ENCODE peak calls at places on chromosomes 3 and 15, in eight cellular contexts. I, V, X, Q, U, D, F and N are unnamed samples.

GRCh38 chr3:162193148-162193547 is 696.5 kb downstream of the OTOL1 start:
- DNase-seq in I (no peak), V (no peak), X (no peak), Q (no peak), U (no peak), D (no peak), F (no peak), N (no peak)

GRCh38 chr15:38514601-38515000 is 50.0 kb downstream of the RASGRP1 start:
- DNase-seq in I (no peak), V (no peak), X (no peak), Q (no peak), U (no peak), D (no peak), F (no peak), N (no peak)

GRCh38 chr15:54640874-54641273 is 555.9 kb downstream of the RSL24D1 start:
- DNase-seq in I (no peak), V (no peak), X (no peak), Q (no peak), U (peak; percentile 19), D (no peak), F (no peak), N (no peak)

GRCh38 chr3:160129459-160130061 is 95.7 kb upstream of the C3orf80 start:
- DNase-seq in I (no peak), V (no peak), X (no peak), Q (no peak), U (no peak), D (no peak), F (no peak), N (no peak)

GRCh38 chr15:51341366-51342248 is at the start of gene GLDN:
- DNase-seq in I (no peak), V (no peak), X (peak; percentile 47), Q (peak; percentile 40), U (peak; percentile 36), D (no peak), F (no peak), N (peak; percentile 91)

GRCh38 chr15:58771621-58772235 is 626 bp downstream of the MINDY2 start:
- DNase-seq in I (peak; percentile 42), V (peak; percentile 52), X (no peak), Q (no peak), U (peak; percentile 76), D (peak; percentile 54), F (no peak), N (peak; percentile 75)

GRCh38 chr15:67506775-67507747 is 13.9 kb upstream of the C15orf61 start:
- DNase-seq in I (no peak), V (no peak), X (no peak), Q (no peak), U (no peak), D (no peak), F (no peak), N (no peak)

GRCh38 chr15:94467034-94467433 is 235.7 kb downstream of the MCTP2 start:
- DNase-seq in I (no peak), V (no peak), X (no peak), Q (no peak), U (no peak), D (no peak), F (no peak), N (no peak)

GRCh38 chr15:68335251-68335650 is 57.7 kb downstream of the FEM1B start:
- DNase-seq in I (no peak), V (no peak), X (no peak), Q (peak; percentile 53), U (no peak), D (no peak), F (no peak), N (no peak)

GRCh38 chr3:104198136-104198535 is 1168.6 kb upstream of the ALCAM start:
- DNase-seq in I (no peak), V (no peak), X (no peak), Q (no peak), U (no peak), D (no peak), F (no peak), N (no peak)

GRCh38 chr3:182731764-182732163 is 61.5 kb upstream of the ATP11B start:
- DNase-seq in I (no peak), V (no peak), X (no peak), Q (no peak), U (no peak), D (no peak), F (no peak), N (no peak)

GRCh38 chr3:195546130-195546560 is 3.0 kb upstream of the PPP1R2 start:
- DNase-seq in I (no peak), V (peak; percentile 80), X (no peak), Q (peak; percentile 65), U (no peak), D (peak; percentile 26), F (no peak), N (no peak)

GRCh38 chr3:85758442-85758841 is 799.7 kb downstream of the CADM2 start:
- DNase-seq in I (no peak), V (no peak), X (no peak), Q (no peak), U (no peak), D (no peak), F (no peak), N (no peak)
- H3K27ac ChIP-seq in I (no peak overlapping the region), V (no peak overlapping the region), X (no peak overlapping the region), Q (no peak overlapping the region), U (no peak overlapping the region), D (no peak overlapping the region), F (no peak overlapping the region), N (no peak overlapping the region)

GRCh38 chr3:187741403-187742350 is 3.6 kb downstream of the BCL6 start:
- DNase-seq in I (peak; percentile 72), V (peak; percentile 78), X (peak; percentile 72), Q (peak; percentile 29), U (peak; percentile 82), D (peak; percentile 80), F (no peak), N (peak; percentile 89)

GRCh38 chr3:187744169-187745151 is 808 bp downstream of the BCL6 start:
- DNase-seq in I (peak; percentile 61), V (peak; percentile 70), X (peak; percentile 60), Q (no peak), U (peak; percentile 62), D (peak; percentile 64), F (no peak), N (no peak)

GRCh38 chr3:187743195-187744141 is 1.8 kb downstream of the BCL6 start:
- DNase-seq in I (peak; percentile 63), V (peak; percentile 76), X (peak; percentile 64), Q (peak; percentile 23), U (peak; percentile 65), D (peak; percentile 66), F (peak; percentile 38), N (peak; percentile 92)

GRCh38 chr3:187740446-187741399 is 4.5 kb downstream of the BCL6 start:
- DNase-seq in I (peak; percentile 75), V (peak; percentile 82), X (peak; percentile 79), Q (no peak), U (peak; percentile 80), D (peak; percentile 76), F (no peak), N (peak; percentile 90)

DNA sequence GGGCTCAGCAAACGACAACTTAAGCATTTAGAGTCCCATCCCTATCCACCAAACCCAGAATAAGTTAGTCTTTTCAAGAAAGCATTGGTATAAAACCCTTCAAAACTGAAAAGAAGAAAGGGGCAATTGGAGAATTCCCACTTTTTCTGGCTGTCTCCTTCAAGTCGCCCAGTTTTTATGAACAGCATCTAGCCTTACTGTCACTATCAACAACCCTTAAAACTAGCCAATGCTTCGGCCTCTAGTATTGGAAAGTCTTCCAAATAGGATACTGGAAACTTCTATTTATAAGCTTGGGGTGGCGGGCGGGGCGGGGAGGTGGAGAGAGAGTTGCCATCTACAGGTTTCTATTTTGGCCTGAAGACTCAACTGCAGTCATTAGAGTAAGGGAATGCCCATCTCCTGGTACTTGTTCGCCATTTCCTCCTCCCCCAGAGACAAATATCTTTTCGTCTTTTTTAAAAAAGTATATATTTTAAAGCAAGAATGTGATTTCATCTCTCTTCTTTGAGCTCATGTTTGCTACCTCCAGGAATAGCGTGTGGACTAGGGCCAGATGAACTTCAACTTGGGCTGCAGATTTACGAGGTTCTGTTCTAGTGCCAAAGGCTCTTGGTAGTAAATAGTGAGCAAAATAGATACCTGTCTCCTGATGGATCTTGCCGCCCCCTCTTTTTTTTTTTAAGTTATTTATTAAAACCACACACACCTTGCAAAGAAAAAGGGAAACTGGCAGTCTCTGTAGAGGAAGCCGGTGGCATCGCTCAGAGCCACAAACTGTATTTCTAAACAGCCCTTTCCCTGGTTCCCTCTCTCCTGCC is 2.7 kb downstream of the BCL6 start:
- DNase-seq in I (peak; percentile 41), V (peak; percentile 81), X (no peak), Q (no peak), U (peak; percentile 60), D (peak; percentile 39), F (no peak), N (no peak)
- TF ChIP-seq CTCF in I (no peak), V (no peak), X (no peak), Q (no peak), U (no peak), D (no peak), F (no peak), N (no peak)

GRCh38 chr3:12002912-12003311 is 1.3 kb upstream of the SYN2 start:
- DNase-seq in I (no peak), V (no peak), X (no peak), Q (no peak), U (no peak), D (no peak), F (no peak), N (no peak)

GRCh38 chr3:12005951-12006625 is 1.9 kb downstream of the SYN2 start:
- DNase-seq in I (no peak), V (no peak), X (no peak), Q (no peak), U (no peak), D (no peak), F (no peak), N (no peak)

DNA sequence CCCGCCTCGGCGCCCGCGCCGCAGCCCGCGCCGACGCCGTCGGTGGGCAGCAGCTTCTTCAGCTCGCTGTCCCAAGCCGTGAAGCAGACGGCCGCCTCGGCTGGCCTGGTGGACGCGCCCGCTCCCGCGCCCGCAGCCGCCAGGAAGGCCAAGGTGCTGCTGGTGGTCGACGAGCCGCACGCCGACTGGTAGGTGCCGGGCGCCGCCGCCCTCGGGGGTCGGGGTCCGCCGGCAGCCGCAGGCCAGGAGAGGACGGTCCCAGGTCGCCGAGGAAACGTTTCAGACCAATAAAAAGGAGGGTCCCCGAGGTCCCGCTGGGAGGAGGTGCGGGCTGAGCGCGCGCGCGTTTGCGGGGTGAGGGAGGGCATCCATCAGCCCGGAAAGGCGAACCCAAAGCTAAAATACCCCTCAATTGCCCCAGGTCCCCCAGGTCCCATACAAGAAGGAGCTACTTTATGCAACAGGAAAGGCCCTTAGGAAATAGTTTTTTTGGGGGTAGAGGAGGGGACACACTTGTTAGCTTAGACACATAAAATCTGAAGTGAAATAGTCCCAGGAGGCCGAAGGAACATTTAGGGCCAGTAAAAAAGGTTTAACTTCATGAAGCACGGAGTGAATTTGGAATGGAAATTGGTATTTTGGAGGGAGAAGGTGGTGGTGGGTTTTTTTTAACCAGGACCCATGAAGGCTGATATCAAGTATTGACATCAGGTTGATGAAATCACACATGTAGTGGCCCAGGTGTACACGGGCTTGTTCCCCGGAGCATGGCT is 739 bp downstream of the SYN2 start:
- DNase-seq in I (no peak), V (no peak), X (no peak), Q (no peak), U (no peak), D (no peak), F (no peak), N (no peak)
- H3K27me3 ChIP-seq in I (no peaks in the 10 kb centered on the region), V (no peaks in the 10 kb centered on the region), X (peaks cover 17% of the 10 kb centered on the region), Q (peaks cover 4% of the 10 kb centered on the region), U (peaks cover 33% of the 10 kb centered on the region), D (peaks cover 94% of the 10 kb centered on the region), F (peaks cover 99% of the 10 kb centered on the region), N (peaks cover 31% of the 10 kb centered on the region)

DNA sequence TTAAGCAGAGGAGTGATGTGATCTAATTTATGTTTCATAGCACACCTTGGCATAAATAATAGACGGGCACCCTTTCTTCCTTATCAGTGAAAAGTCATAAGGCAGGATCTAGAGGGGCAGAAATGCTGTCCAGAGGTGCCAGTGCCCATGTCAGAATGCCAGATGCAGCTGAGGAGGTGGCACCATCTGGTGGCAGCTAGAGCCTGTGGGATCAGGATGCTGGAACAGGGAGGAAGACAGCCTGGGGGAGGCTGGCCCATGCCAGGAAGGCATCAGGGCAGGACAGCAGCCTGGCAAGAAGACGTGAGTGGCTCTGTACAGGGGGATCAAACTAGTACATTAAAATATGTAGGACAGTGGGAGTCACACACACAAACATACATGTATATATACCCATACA is 16.5 kb downstream of the MYH15 start:
- DNase-seq in I (no peak), V (no peak), X (no peak), Q (no peak), U (peak; percentile 32), D (peak; percentile 37), F (no peak), N (no peak)
- H3K27ac ChIP-seq in I (no peak overlapping the region), V (no peak overlapping the region), X (no peak overlapping the region), Q (no peak overlapping the region), U (no peak overlapping the region), D (no peak overlapping the region), F (no peak overlapping the region), N (no peak overlapping the region)